ENCODE peak calls at places on chromosomes 16 and 17, in six cellular contexts. I, W, L, X, F and B are unnamed samples.

GRCh38 chr16:19167710-19168172 is 299 bp upstream of the SYT17 start:
- DNase-seq in I (peak), W (peak), L (peak), X (peak), F (no peak), B (no peak)

GRCh38 chr16:74563828-74564263 is 43.1 kb downstream of the GLG1 start:
- DNase-seq in I (no peak), W (peak), L (no peak), X (no peak), F (peak), B (no peak)

GRCh38 chr17:52606098-52606497 is 447.6 kb upstream of the CA10 start:
- DNase-seq in I (no peak), W (no peak), L (no peak), X (no peak), F (no peak), B (no peak)

GRCh38 chr17:58491510-58492045 is 3.4 kb upstream of the HSF5 start:
- DNase-seq in I (no peak), W (no peak), L (no peak), X (no peak), F (no peak), B (no peak)

GRCh38 chr17:72392056-72393010 is 271.5 kb downstream of the SOX9 start:
- DNase-seq in I (no peak), W (no peak), L (no peak), X (peak), F (no peak), B (peak)

GRCh38 chr17:61510237-61510636 is 58.0 kb downstream of the TBX4 start:
- DNase-seq in I (no peak), W (no peak), L (no peak), X (no peak), F (no peak), B (no peak)

GRCh38 chr17:42991471-42991870 is 6.7 kb upstream of the RPL27 start:
- DNase-seq in I (no peak), W (no peak), L (no peak), X (no peak), F (no peak), B (no peak)

GRCh38 chr16:59030923-59031485 is 296.9 kb upstream of the GOT2 start:
- DNase-seq in I (no peak), W (no peak), L (no peak), X (no peak), F (no peak), B (no peak)

GRCh38 chr17:61862105-61862574 is 1.2 kb downstream of the BRIP1 start:
- DNase-seq in I (no peak), W (peak), L (no peak), X (peak), F (no peak), B (no peak)

GRCh38 chr16:85593503-85594195 is 19.5 kb upstream of the GSE1 start:
- DNase-seq in I (no peak), W (no peak), L (no peak), X (no peak), F (no peak), B (no peak)

GRCh38 chr17:42844761-42845555 is 578 bp downstream of the AOC2 start:
- DNase-seq in I (no peak), W (no peak), L (no peak), X (no peak), F (no peak), B (no peak)

GRCh38 chr16:76235426-76235825 is 41.8 kb upstream of the CNTNAP4 start:
- DNase-seq in I (no peak), W (no peak), L (no peak), X (no peak), F (no peak), B (no peak)

GRCh38 chr16:52964290-52964689 is 88.4 kb downstream of the CHD9NB start:
- DNase-seq in I (no peak), W (peak), L (no peak), X (no peak), F (no peak), B (no peak)

GRCh38 chr16:68417711-68418301 is 30.5 kb downstream of the SMPD3 start:
- DNase-seq in I (no peak), W (no peak), L (peak), X (peak), F (no peak), B (no peak)

GRCh38 chr16:85615852-85616607 is 2.9 kb downstream of the GSE1 start:
- DNase-seq in I (peak), W (peak), L (peak), X (peak), F (no peak), B (peak)

GRCh38 chr17:31595076-31595475 is 203.6 kb downstream of the RAB11FIP4 start:
- DNase-seq in I (no peak), W (peak), L (no peak), X (no peak), F (no peak), B (no peak)

GRCh38 chr17:32516450-32516849 is 29.7 kb downstream of the CDK5R1 start:
- DNase-seq in I (no peak), W (peak), L (no peak), X (peak), F (no peak), B (no peak)

GRCh38 chr17:82937411-82938371 is 97.9 kb upstream of the ZNF750 start:
- DNase-seq in I (no peak), W (no peak), L (peak), X (no peak), F (no peak), B (no peak)

GRCh38 chr16:69754469-69755310 is at the start of gene NOB1:
- DNase-seq in I (peak), W (peak), L (peak), X (peak), F (peak), B (peak)

GRCh38 chr17:50768348-50768761 is 1.0 kb upstream of the ANKRD40CL start:
- DNase-seq in I (peak), W (no peak), L (peak), X (no peak), F (no peak), B (no peak)

GRCh38 chr17:65071861-65072260 is 15.3 kb upstream of the GNA13 start:
- DNase-seq in I (peak), W (no peak), L (no peak), X (no peak), F (no peak), B (no peak)

GRCh38 chr16:2511128-2511785 is 2.5 kb upstream of the ATP6V0C start:
- DNase-seq in I (no peak), W (peak), L (peak), X (no peak), F (no peak), B (peak)

GRCh38 chr17:8436169-8436932 is 667 bp downstream of the NDEL1 start:
- DNase-seq in I (peak), W (peak), L (peak), X (peak), F (no peak), B (no peak)

GRCh38 chr17:47207143-47208067 is 1.7 kb upstream of the MYL4 start:
- DNase-seq in I (no peak), W (no peak), L (no peak), X (no peak), F (no peak), B (no peak)

GRCh38 chr16:8689686-8690085 is 15.3 kb downstream of the ABAT start:
- DNase-seq in I (no peak), W (no peak), L (no peak), X (no peak), F (no peak), B (no peak)

GRCh38 chr16:50188619-50189136 is 35.6 kb downstream of the TENT4B start:
- DNase-seq in I (no peak), W (no peak), L (no peak), X (no peak), F (no peak), B (no peak)

GRCh38 chr17:1365445-1366039 is 34.5 kb downstream of the YWHAE start:
- DNase-seq in I (peak), W (peak), L (peak), X (peak), F (peak), B (peak)

GRCh38 chr16:55018881-55019280 is 88.2 kb downstream of the IRX5 start:
- DNase-seq in I (no peak), W (no peak), L (no peak), X (no peak), F (no peak), B (no peak)

GRCh38 chr16:54208262-54208661 is 78.3 kb downstream of the IRX3 start:
- DNase-seq in I (no peak), W (peak), L (no peak), X (no peak), F (no peak), B (no peak)

GRCh38 chr16:81716478-81717210 is 62.4 kb upstream of the PLCG2 start:
- DNase-seq in I (no peak), W (no peak), L (no peak), X (peak), F (no peak), B (no peak)

GRCh38 chr17:77577491-77577890 is 381.0 kb upstream of the TNRC6C start:
- DNase-seq in I (no peak), W (no peak), L (no peak), X (no peak), F (no peak), B (no peak)

GRCh38 chr17:38967290-38967738 is at the start of gene FBXO47:
- DNase-seq in I (peak), W (peak), L (peak), X (peak), F (peak), B (peak)

GRCh38 chr16:4709481-4709880 is 16.1 kb downstream of the NUDT16L1 start:
- DNase-seq in I (no peak), W (no peak), L (no peak), X (no peak), F (no peak), B (no peak)

GRCh38 chr16:87766485-87766797 is 655 bp upstream of the KLHDC4 start:
- DNase-seq in I (no peak), W (no peak), L (no peak), X (no peak), F (no peak), B (no peak)

GRCh38 chr17:59842901-59843652 is 49.7 kb downstream of the TUBD1 start:
- DNase-seq in I (peak), W (peak), L (peak), X (peak), F (peak), B (peak)

GRCh38 chr17:59848385-59848668 is 44.4 kb downstream of the TUBD1 start:
- DNase-seq in I (no peak), W (no peak), L (no peak), X (no peak), F (no peak), B (no peak)

GRCh38 chr17:59844884-59845594 is 47.7 kb downstream of the TUBD1 start:
- DNase-seq in I (no peak), W (no peak), L (no peak), X (peak), F (no peak), B (no peak)

GRCh38 chr17:59846391-59847165 is 46.2 kb downstream of the TUBD1 start:
- DNase-seq in I (peak), W (peak), L (peak), X (peak), F (no peak), B (peak)

GRCh38 chr17:59845595-59846390 is 47.0 kb downstream of the TUBD1 start:
- DNase-seq in I (peak), W (peak), L (peak), X (peak), F (no peak), B (no peak)
- H3K4me3 ChIP-seq in I (peak), W (no peak), L (no peak), X (peak), F (no peak), B (no peak)

GRCh38 chr16:48082516-48082915 is 73.3 kb downstream of the ABCC12 start:
- DNase-seq in I (no peak), W (no peak), L (no peak), X (no peak), F (peak), B (no peak)
- H3K4me3 ChIP-seq in I (no peak), W (no peak), L (no peak), X (no peak), F (no peak), B (no peak)

GRCh38 chr17:81386141-81386645 is 9.1 kb upstream of the BAHCC1 start:
- DNase-seq in I (no peak), W (peak), L (peak), X (no peak), F (no peak), B (no peak)

GRCh38 chr17:81383504-81384421 is 11.5 kb upstream of the BAHCC1 start:
- DNase-seq in I (no peak), W (no peak), L (no peak), X (no peak), F (no peak), B (no peak)

GRCh38 chr17:81384929-81385319 is 10.3 kb upstream of the BAHCC1 start:
- DNase-seq in I (no peak), W (no peak), L (no peak), X (no peak), F (no peak), B (no peak)

GRCh38 chr17:81386646-81387234 is 8.5 kb upstream of the BAHCC1 start:
- DNase-seq in I (no peak), W (no peak), L (peak), X (no peak), F (no peak), B (no peak)

DNA sequence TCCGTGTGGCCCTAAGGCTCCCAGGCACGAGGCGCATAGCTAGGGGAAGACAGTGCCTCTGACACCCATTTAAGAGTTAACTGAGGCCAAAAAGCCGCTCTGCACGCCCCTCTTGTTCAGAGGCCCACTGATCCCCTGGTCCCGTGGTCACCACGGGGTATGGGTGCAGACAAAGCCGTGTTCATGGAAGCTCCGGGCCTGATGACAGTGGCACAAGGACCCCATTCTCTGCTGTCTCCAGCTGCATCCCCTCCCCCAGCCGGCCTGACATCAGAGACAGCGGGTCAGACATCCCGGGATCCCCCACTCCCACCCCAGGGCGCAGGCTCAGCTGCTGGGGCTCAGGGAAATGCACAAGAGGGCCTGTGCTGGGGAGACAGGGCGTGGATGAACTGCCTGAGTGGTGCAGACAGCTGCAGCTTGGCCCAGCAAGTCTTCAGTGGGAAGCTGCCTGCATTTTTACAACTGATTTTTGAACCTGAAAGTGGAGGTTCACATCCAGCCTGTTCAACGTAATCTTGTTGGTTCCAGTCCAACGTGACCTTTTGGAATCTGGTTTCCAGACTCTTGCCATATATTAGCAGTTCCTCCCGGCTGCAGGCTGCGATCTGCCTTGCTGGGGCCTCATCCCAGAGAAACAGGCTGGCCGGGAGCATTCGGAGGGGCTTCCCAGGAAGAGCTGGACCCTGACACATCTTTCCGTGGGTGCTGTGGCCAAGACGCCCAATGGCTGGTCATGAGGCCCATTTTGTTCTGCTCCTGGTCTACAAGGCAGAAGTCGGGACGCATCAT is 9.7 kb upstream of the BAHCC1 start:
- DNase-seq in I (no peak), W (no peak), L (peak), X (no peak), F (no peak), B (no peak)
- H3K4me3 ChIP-seq in I (no peak), W (no peak), L (no peak), X (no peak), F (no peak), B (no peak)

DNA sequence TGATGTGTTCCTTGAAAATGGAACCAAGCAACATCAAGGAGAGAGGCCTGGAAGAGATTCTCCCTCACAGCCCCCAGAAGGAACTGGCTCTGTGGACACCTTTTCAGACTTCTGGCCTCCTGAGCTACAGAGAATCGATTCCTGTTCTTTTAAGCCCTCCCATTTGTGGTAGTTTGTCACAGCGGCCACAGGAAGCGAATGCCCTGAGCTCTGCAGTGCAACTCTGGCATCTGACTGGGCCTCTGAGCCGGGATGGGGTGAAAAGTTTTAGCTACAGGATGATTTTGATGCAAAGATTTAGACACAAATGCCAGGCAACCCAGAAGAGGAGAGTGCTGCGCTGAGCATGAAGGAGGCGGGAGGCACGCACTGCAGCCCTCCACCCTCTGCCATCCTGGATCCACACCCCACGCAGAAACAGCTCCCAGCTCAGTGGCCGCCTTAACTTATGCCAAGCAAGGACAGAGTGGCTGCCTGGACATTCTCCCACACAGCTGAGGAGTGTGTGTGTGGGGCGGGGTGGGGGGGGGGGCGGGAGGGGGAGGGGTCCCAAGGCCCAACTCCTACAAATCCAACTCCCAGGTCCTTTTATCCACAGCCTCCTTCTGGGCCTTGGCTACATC is 2.2 kb downstream of the TIMP2 start:
- DNase-seq in I (no peak), W (no peak), L (no peak), X (no peak), F (no peak), B (no peak)
- H3K4me3 ChIP-seq in I (peak), W (no peak), L (no peak), X (no peak), F (peak), B (peak)